ENCODE peak calls at places on chromosomes 3 and 15, in five cellular contexts. R is K562, K is endothelial cell of umbilical vein, L is A549, U is GM12878. C is an unnamed sample.

GRCh38 chr15:39429898-39430357 is 151.0 kb upstream of the THBS1 start:
- DNase-seq in R (no peak), K (peak), L (peak), U (no peak), C (no peak)

GRCh38 chr3:188126931-188127330 is 27.0 kb upstream of the LPP start:
- DNase-seq in R (no peak), K (no peak), L (no peak), U (no peak), C (no peak)

GRCh38 chr3:30766522-30766921 is 127.9 kb downstream of the GADL1 start:
- DNase-seq in R (no peak), K (no peak), L (no peak), U (no peak), C (no peak)

GRCh38 chr3:13347390-13347966 is 72.6 kb downstream of the NUP210 start:
- DNase-seq in R (no peak), K (no peak), L (no peak), U (no peak), C (no peak)

GRCh38 chr3:35042210-35042960 is 596.9 kb upstream of the ARPP21 start:
- DNase-seq in R (no peak), K (no peak), L (no peak), U (no peak), C (no peak)

GRCh38 chr3:60919296-60919695 is 332.0 kb downstream of the FHIT start:
- DNase-seq in R (no peak), K (no peak), L (no peak), U (no peak), C (no peak)

GRCh38 chr3:148991219-148992026 is at the start of gene GYG1:
- DNase-seq in R (peak), K (peak), L (peak), U (no peak), C (peak)

GRCh38 chr15:48060396-48060795 is 60.4 kb upstream of the SLC24A5 start:
- DNase-seq in R (no peak), K (no peak), L (no peak), U (no peak), C (no peak)

GRCh38 chr3:67357610-67358458 is 296.6 kb downstream of the SUCLG2 start:
- DNase-seq in R (no peak), K (peak), L (peak), U (no peak), C (peak)

GRCh38 chr15:67940324-67940719 is 100.5 kb upstream of the RNU6-1 start:
- DNase-seq in R (no peak), K (no peak), L (no peak), U (no peak), C (no peak)

GRCh38 chr15:40838756-40839155 is 5.1 kb upstream of the SPINT1 start:
- DNase-seq in R (no peak), K (no peak), L (no peak), U (no peak), C (no peak)

GRCh38 chr15:35697549-35698299 is 151.8 kb upstream of the DPH6 start:
- DNase-seq in R (no peak), K (peak), L (peak), U (no peak), C (no peak)

GRCh38 chr15:88115529-88116152 is 140.9 kb downstream of the NTRK3 start:
- DNase-seq in R (no peak), K (no peak), L (no peak), U (no peak), C (no peak)

GRCh38 chr3:147816770-147817169 is 407.6 kb downstream of the ZIC1 start:
- DNase-seq in R (no peak), K (peak), L (peak), U (no peak), C (no peak)

GRCh38 chr15:75731248-75732100 is 18.8 kb upstream of the CSPG4 start:
- DNase-seq in R (no peak), K (no peak), L (no peak), U (no peak), C (peak)

GRCh38 chr3:138441742-138442141 is 7.3 kb downstream of the ESYT3 start:
- DNase-seq in R (no peak), K (no peak), L (no peak), U (no peak), C (no peak)

GRCh38 chr15:27958911-27959598 is 140.1 kb downstream of the OCA2 start:
- DNase-seq in R (no peak), K (no peak), L (no peak), U (no peak), C (peak)

GRCh38 chr3:178545337-178545736 is 9.1 kb downstream of the KCNMB2 start:
- DNase-seq in R (no peak), K (no peak), L (no peak), U (no peak), C (no peak)

GRCh38 chr3:183534249-183534648 is 21.3 kb downstream of the KLHL6 start:
- DNase-seq in R (no peak), K (no peak), L (peak), U (no peak), C (no peak)

DNA sequence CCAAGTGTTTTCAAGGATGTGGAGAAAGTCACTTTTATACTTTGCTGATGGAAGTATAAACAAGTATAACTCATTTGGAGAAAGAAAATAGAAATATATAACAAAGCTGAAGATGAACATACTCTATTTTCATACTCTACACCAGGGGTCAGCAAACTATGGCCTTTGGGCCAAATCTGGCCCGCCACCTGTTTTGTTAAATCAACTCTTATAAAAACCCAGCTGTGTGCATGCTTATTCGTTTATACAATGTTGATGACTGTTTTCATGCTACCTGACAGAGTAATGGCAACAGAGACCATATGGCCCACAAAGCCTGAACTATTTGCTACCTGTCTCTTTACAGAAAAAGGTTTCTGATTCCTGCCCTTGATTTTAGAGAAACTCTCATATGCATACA is 124.0 kb downstream of the NR1D2 start:
- DNase-seq in R (no peak), K (no peak), L (peak), U (no peak), C (no peak)
- TF ChIP-seq MYC in R (no peak), K (no peak), L (no peak), U (no peak), C (no peak)

DNA sequence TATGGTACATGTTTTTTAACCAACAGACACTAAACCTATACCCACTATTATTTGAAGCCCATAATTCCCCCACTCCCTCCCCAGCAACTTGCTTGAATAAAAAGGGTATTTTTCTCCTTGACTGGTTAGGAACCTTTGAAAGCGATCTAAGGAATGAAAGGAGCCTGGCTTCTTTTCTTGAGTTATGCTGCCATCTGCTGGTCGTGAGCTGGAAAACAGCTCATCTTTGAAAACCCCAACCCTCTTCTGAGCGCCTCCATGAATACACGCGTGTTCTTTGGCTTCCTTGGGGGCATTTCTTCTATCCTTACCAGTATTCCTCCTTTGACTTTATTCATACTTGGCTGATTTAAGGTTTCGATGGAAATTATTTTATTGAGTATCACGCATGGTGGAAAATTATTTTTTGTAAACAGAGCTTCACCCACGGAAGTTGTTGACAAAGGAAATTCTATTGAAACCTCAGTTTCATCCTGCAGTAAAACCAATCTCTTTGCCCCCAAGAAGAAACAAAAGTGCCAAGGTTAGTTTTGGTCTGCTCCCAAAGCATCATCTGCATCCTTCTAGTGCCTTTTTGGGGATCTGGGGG is 171.6 kb downstream of the SV2B start:
- DNase-seq in R (peak), K (peak), L (peak), U (peak), C (peak)
- TF ChIP-seq MAX in R (no peak), K (no peak), L (no peak), U (no peak), C (no peak)

DNA sequence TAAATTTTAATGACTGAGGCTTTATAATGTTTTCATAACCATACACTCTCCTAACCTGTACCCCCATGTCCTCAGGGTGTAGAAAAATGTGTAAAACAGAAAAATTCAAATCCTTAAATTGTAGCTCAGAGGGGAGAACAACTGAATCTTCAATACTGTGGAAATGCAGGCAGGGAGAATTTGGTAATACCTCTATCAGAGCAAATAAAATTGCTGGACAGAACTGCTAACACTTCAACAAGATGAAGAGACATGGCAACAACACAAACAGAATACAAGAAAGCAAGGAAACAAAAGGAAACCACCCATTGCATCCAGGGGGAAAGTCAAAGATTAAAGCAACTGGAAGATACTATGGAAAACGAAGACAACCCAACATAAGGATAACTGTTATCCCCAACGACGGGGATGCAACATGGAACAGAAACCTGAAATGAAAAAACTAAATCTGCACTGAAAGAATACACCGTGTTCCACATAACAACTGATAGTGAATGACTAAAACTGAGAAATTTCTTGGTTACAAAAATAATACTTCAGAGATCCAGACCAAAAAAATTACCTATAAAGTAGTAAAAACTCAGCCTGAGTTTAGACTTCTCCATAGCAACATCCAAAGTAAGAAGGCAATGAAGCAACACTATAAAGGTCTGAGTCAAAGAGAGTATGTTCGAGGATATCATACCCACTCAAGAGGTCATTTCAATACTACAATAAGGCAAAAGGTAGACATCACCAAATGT is 48.5 kb downstream of the HACD2 start:
- DNase-seq in R (no peak), K (no peak), L (no peak), U (peak), C (no peak)
- TF ChIP-seq MYC in R (no peak), K (no peak), L (no peak), U (no peak), C (no peak)

GRCh38 chr3:71972031-71972430 is 187.1 kb upstream of the PROK2 start:
- DNase-seq in R (no peak), K (no peak), L (no peak), U (no peak), C (no peak)
- TF ChIP-seq MAX in R (no peak), K (no peak), L (no peak), U (no peak), C (no peak)

GRCh38 chr3:155241559-155241958 is 51.9 kb downstream of the STRIT1 start:
- DNase-seq in R (no peak), K (no peak), L (no peak), U (no peak), C (no peak)
- TF ChIP-seq MYC in R (no peak), K (no peak), L (no peak), U (no peak), C (no peak)

GRCh38 chr15:56411122-56411749 is 46.0 kb downstream of the TEX9 start:
- DNase-seq in R (no peak), K (no peak), L (no peak), U (peak), C (no peak)
- TF ChIP-seq MAX in R (no peak), K (no peak), L (no peak), U (no peak), C (no peak)

GRCh38 chr3:48269592-48269991 is 28.7 kb downstream of the ZNF589 start:
- DNase-seq in R (no peak), K (no peak), L (no peak), U (no peak), C (no peak)

GRCh38 chr3:48268381-48268935 is 27.6 kb downstream of the ZNF589 start:
- DNase-seq in R (no peak), K (no peak), L (no peak), U (peak), C (no peak)

GRCh38 chr3:48270306-48270705 is 29.4 kb downstream of the ZNF589 start:
- DNase-seq in R (no peak), K (no peak), L (no peak), U (no peak), C (no peak)

GRCh38 chr3:48267782-48268181 is 26.9 kb downstream of the ZNF589 start:
- DNase-seq in R (no peak), K (peak), L (no peak), U (no peak), C (no peak)

DNA sequence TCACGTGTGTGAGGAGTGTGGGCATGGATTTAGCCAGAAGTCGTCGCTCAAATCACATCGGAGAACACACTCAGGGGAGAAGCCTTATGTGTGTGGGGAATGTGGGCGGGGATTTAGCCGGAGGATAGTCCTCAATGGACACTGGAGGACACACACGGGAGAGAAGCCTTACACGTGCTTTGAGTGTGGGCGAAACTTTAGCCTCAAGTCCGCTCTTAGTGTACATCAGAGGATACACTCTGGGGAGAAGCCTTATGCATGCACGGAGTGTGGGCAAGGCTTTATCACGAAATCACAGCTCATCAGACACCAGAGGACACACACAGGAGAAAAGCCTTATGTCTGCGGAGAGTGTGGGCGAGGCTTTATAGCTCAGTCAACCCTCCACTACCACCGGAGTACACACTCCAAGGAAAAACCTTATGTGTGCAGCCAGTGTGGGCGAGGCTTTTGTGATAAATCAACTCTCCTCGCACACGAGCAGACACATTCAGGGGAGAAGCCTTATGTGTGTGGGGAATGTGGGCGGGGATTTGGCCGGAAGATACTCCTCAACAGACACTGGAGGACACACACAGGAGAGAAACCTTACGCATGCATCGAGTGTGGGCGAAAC is 28.1 kb downstream of the ZNF589 start:
- DNase-seq in R (no peak), K (no peak), L (no peak), U (no peak), C (no peak)
- TF ChIP-seq MYC in R (no peak), K (no peak), L (no peak), U (no peak), C (no peak)

DNA sequence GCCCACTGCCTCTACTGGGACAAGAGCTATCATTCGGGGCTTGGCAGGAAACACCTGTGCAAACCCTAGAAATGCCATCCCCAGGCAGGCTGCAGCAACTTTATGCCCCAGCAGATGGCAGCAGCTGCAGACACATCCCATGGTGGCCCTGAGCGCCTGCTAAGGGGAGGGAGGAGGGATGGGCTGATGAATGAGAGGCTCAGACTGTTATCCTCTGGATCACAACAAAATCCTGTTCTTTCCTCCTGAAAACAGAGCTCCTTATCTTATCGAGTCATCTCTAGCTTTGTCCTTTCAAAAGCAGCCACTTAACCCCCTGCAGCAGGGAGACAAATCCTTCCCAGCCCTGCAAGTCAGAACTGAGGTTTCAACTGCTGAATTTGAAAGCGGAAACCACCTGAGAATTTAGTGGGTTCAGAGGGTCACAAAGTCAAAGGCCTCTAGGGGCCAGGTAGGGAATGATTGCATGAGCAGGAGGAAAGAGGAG is 90.6 kb upstream of the PROK2 start:
- DNase-seq in R (peak), K (peak), L (peak), U (peak), C (peak)
- TF ChIP-seq MAX in R (no peak), K (no peak), L (no peak), U (no peak), C (no peak)

DNA sequence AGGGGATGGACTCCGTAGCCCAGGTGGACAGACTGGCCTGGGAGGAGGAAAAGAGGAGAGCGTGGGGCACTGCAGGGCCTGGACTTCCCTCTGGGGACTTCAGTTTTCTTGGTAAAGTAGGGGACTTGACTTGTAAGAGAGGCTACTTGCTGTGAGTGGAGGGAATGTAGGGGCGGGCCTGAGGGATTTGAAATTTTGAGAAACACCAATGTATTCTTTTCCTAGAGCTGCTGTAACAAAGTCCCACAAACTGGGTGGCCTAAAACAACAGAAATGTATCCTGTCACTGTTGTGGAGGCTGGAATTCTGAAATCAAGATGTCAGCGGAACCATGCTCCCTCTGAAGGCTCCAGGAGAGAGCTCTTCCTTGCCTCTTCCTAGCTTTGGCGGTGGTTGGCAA is 5.8 kb upstream of the HEG1 start:
- DNase-seq in R (no peak), K (no peak), L (no peak), U (no peak), C (no peak)
- TF ChIP-seq MYC in R (no peak), K (no peak), L (no peak), U (no peak), C (no peak)

DNA sequence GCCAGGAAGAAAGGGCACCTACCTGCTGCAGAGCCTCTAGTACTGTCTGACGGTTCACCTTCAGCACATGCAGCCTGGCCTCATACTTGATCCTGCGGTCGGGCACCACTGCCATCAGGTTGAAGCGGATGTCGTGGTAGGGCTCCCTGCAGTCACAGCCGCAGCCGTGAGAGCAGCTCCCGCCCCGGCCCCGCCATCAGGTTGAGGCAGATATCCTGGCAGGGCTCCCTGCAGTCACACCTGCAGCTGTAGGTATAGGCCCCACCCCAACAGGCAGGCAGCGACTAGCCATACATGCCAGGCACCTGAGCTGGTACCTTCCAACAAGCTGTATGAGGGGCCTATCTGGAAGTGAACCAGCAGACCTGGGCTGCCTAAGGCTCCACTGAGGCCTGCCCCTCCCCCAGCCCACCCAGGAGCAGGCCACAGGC is 38.7 kb downstream of the SEMA3G start:
- DNase-seq in R (no peak), K (no peak), L (no peak), U (no peak), C (no peak)
- TF ChIP-seq MAX in R (no peak), K (no peak), L (no peak), U (no peak), C (no peak)

C was measured in NB4.